ENCODE peak calls at places on chromosomes 2 and 18, in four cellular contexts. O is K562, V is IMR-90, N is A549. D is an unnamed sample.

GRCh38 chr18:35693829-35694228 is 112.3 kb downstream of the GALNT1 start:
- DNase-seq in O (no peak), V (no peak), N (no peak), D (no peak)

GRCh38 chr2:71647346-71647745 is 194.0 kb downstream of the DYSF start:
- DNase-seq in N (no peak), O (no peak), V (no peak), D (no peak)

GRCh38 chr2:29615183-29615582 is 306.2 kb downstream of the ALK start:
- DNase-seq in N (no peak), V (no peak), O (no peak), D (no peak)

GRCh38 chr2:9050122-9050809 is 46.8 kb upstream of the MBOAT2 start:
- DNase-seq in N (no peak), V (no peak), O (no peak), D (no peak)

GRCh38 chr2:238868616-238869292 is 20.9 kb downstream of the TWIST2 start:
- DNase-seq in N (peak), V (peak), O (no peak), D (peak)

GRCh38 chr2:46538393-46538792 is 59.0 kb downstream of the TMEM247 start:
- DNase-seq in O (no peak), N (no peak), V (peak), D (no peak)

GRCh38 chr2:128405981-128406601 is 87.4 kb upstream of the HS6ST1 start:
- DNase-seq in V (no peak), O (no peak), N (no peak), D (no peak)

GRCh38 chr2:217711236-217711635 is 291.6 kb downstream of the TNS1 start:
- DNase-seq in V (peak), N (no peak), O (no peak), D (no peak)

GRCh38 chr2:190365499-190366204 is 22.3 kb downstream of the INPP1 start:
- DNase-seq in N (no peak), V (no peak), O (no peak), D (no peak)

GRCh38 chr2:66714651-66715050 is 279.7 kb downstream of the MEIS1 start:
- DNase-seq in N (no peak), O (no peak), V (peak), D (no peak)

GRCh38 chr2:38315707-38316333 is 61.3 kb downstream of the ATL2 start:
- DNase-seq in V (peak), N (peak), O (peak), D (peak)

GRCh38 chr2:223267160-223267951 is 215.4 kb downstream of the KCNE4 start:
- DNase-seq in V (no peak), O (no peak), N (no peak), D (no peak)

GRCh38 chr2:136086253-136087016 is 31.5 kb downstream of the CXCR4 start:
- DNase-seq in O (no peak), V (no peak), N (no peak), D (no peak)

GRCh38 chr2:182242561-182242960 is 184.3 kb downstream of the PDE1A start:
- DNase-seq in V (no peak), N (no peak), O (no peak), D (no peak)

GRCh38 chr2:223056656-223057418 is 4.8 kb downstream of the KCNE4 start:
- DNase-seq in V (peak), O (no peak), N (no peak), D (no peak)

GRCh38 chr2:112692914-112693313 is 27.9 kb upstream of the NT5DC4 start:
- DNase-seq in V (no peak), O (no peak), N (no peak), D (no peak)

GRCh38 chr18:12742453-12742852 is 39.6 kb downstream of the PSMG2 start:
- DNase-seq in V (peak), O (no peak), N (peak), D (no peak)

GRCh38 chr2:207796585-207797350 is 27.1 kb upstream of the FZD5 start:
- DNase-seq in N (no peak), O (no peak), V (peak), D (peak)

GRCh38 chr2:63436488-63436887 is 151.8 kb downstream of the WDPCP start:
- DNase-seq in O (no peak), N (no peak), V (peak), D (peak)

DNA sequence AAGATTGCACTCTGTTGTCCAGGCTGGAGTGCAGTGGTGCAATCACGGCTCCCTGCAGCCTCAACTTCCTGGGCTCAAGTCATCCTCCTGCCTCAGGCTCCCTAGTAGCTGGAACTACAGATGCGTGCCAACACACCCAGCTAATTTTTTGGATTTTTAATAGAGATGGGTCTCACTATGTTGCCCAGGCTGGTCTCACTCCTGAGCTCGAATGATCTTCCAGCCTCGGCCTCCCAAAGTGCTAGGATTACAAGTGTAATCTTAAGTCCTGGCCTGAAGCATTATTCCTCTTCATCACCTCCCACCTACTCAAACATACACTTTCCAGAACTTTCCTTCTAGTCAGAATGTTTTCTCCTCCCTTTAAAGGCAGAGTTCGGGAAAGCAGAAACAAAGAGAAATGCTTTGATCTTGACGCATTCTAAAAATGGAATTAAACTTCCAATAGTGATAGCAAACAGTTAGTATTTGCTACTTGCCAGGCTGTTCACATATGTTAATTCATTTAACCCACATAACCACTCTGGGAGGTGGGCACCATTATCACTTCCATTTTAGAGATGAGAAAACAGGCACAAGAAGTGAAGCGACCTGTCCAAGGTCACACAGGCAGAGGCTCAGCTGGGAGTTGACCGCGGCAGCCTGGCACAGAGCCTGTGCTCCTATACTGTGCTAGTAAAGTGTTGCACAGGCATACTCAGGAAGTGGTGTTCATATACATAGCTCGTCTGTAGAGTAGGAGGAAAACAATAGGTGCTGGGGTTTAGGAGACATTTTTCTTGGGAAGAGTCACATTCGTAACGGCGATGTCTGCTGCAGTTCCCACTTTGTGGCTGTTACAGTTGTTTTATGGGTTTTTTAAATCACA is 24.6 kb downstream of the TEX44 start:
- DNase-seq in V (peak), O (no peak), N (no peak), D (no peak)
- TF ChIP-seq MAZ in V (no peak), O (no peak), N (no peak), D (no peak)

GRCh38 chr2:211449819-211450218 is 893.4 kb downstream of the CPS1 start:
- DNase-seq in O (no peak), V (no peak), N (no peak), D (no peak)
- TF ChIP-seq MAZ in O (no peak), V (no peak), N (no peak), D (no peak)

GRCh38 chr18:47457614-47458013 is 206.2 kb upstream of the SKOR2 start:
- DNase-seq in N (no peak), V (no peak), O (no peak), D (no peak)
- TF ChIP-seq MAZ in N (no peak), V (no peak), O (no peak), D (no peak)

DNA sequence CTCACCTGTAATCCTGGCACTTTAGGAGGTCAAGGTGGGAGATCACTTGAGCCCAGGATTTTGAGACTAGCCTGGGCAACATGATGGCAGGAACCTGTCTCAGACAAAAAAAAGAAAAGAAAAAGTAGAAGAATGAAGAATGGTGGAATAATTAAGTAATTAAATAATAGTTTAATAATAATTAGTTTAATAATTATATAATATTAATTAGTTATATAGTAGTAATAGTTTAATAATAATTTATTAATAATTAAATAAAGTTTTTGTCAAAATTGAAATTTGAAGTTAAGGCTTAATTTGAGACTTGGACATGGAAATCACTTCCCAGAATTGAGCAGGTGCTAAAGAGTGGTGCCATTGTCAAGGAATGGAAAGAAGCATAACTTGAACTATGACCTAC is 52.2 kb upstream of the ABCA12 start:
- DNase-seq in V (no peak), O (no peak), N (no peak), D (no peak)
- TF ChIP-seq MAZ in V (no peak), O (no peak), N (no peak), D (no peak)

DNA sequence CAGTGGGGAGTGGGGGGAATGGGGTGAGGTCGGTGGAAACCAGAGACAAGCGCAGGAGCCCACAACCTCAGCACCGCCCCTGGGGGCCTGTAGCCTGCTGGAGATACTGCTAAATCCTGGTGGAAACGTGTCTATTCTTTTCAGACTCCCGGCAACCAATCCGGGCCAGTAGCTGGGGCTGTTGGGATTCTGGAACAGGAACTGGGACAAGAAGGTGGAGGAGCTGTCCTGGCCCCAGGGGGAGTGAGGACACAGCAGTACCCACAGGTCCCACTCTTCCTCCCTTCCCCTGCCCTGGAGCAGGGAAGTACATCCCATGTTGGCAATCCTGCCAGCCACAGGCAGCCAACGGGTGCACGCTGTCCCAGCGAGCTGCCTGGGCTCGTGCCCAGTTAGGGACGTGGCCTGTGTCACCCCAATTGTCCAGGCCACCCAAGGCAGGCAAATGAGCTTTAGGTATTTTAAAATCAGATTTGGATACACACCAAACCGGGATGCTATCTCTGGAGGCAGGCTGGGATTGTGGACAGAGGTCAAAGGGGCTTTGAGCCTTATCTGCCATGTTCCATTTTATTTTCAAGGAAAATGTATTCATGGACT is 51.8 kb downstream of the HS1BP3 start:
- DNase-seq in V (no peak), N (no peak), O (no peak), D (no peak)
- TF ChIP-seq MAZ in V (no peak), N (no peak), O (no peak), D (no peak)

GRCh38 chr2:28544915-28545589 is 49.2 kb downstream of the PLB1 start:
- DNase-seq in N (no peak), O (no peak), V (peak), D (peak)

GRCh38 chr2:28544405-28544914 is 48.6 kb downstream of the PLB1 start:
- DNase-seq in N (no peak), V (no peak), O (peak), D (peak)

GRCh38 chr2:28544069-28544346 is 48.1 kb downstream of the PLB1 start:
- DNase-seq in O (no peak), V (no peak), N (no peak), D (peak)

GRCh38 chr2:28545590-28546195 is 49.8 kb downstream of the PLB1 start:
- DNase-seq in V (no peak), N (no peak), O (no peak), D (peak)

GRCh38 chr2:28543316-28544068 is 47.6 kb downstream of the PLB1 start:
- DNase-seq in N (no peak), O (no peak), V (peak), D (no peak)
- TF ChIP-seq MAZ in N (no peak), O (no peak), V (no peak), D (no peak)

GRCh38 chr2:146621656-146622055 is 1223.2 kb upstream of the ACVR2A start:
- DNase-seq in N (no peak), V (no peak), O (no peak), D (no peak)

GRCh38 chr2:146624429-146624828 is 1220.4 kb upstream of the ACVR2A start:
- DNase-seq in O (no peak), N (no peak), V (no peak), D (no peak)

DNA sequence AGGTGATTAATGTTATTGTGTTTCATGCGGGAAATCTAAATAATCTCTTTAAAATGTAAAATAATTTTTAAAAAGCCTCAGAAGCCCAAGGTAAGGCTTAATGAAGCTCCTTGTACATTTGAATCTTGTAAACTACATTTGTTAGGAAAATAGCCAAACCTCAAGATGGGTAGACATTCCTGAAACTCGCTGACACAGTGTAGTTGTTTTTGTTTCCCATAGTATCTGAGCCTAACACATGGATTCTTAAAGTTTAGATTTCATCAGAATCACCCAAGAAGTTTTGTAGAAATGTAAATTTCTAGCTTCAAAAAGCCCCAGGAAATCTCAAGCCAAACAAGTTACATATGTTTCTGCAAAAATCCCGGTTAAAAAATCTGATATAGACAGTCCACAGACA is 1221.1 kb upstream of the ACVR2A start:
- DNase-seq in N (no peak), O (no peak), V (peak), D (no peak)
- TF ChIP-seq MAZ in N (no peak), O (no peak), V (no peak), D (no peak)